ENCODE peak calls at places on chromosomes 7 and 10, in six cellular contexts. E is NB4, U is T follicular helper cell, H is heart right ventricle, S is SHP77, X is PC-3. R is an unnamed sample.
A peak's percentile ranks its signal among the peaks of the same experiment; 100 is the strongest.

GRCh38 chr7:158587425-158588084 is at the start of gene PTPRN2:
- DNase-seq in X (peak; percentile 41), U (peak; percentile 48), E (peak; percentile 76), H (peak; percentile 32), S (peak; percentile 15), R (peak; percentile 50)

GRCh38 chr7:118222591-118222990 is 1.9 kb upstream of the ANKRD7 start:
- DNase-seq in E (no peak), U (no peak), X (no peak), S (no peak), H (no peak), R (no peak)

GRCh38 chr7:39733881-39734571 is 110.7 kb downstream of the RALA start:
- DNase-seq in U (no peak), E (peak; percentile 50), S (peak; percentile 25), H (no peak), X (peak; percentile 77), R (peak; percentile 91)

GRCh38 chr10:62772186-62772950 is 32.2 kb upstream of the ADO start:
- DNase-seq in S (no peak), X (no peak), E (no peak), H (no peak), U (no peak), R (no peak)

GRCh38 chr10:88853155-88853554 is 1.5 kb upstream of the ANKRD22 start:
- DNase-seq in E (peak; percentile 91), S (no peak), H (no peak), U (no peak), X (no peak), R (no peak)

GRCh38 chr7:84258628-84259027 is 64.0 kb upstream of the SEMA3A start:
- DNase-seq in U (no peak), E (no peak), X (peak; percentile 20), S (no peak), H (no peak), R (peak; percentile 6)

GRCh38 chr7:117018713-117019112 is 65.4 kb downstream of the ST7 start:
- DNase-seq in E (no peak), U (no peak), H (no peak), X (no peak), S (no peak), R (no peak)

GRCh38 chr10:114519306-114519669 is 115.0 kb upstream of the AFAP1L2 start:
- DNase-seq in X (peak; percentile 31), E (no peak), U (no peak), H (no peak), S (no peak), R (no peak)

GRCh38 chr10:114877301-114877644 is 55.7 kb downstream of the FHIP2A start:
- DNase-seq in E (no peak), U (no peak), S (no peak), H (no peak), X (no peak), R (no peak)

GRCh38 chr7:98877692-98878364 is 504 bp upstream of the TRRAP start:
- DNase-seq in E (no peak), S (no peak), X (no peak), H (no peak), U (no peak), R (no peak)

GRCh38 chr7:128059143-128059975 is 28.1 kb upstream of the LRRC4 start:
- DNase-seq in U (no peak), X (no peak), H (no peak), S (no peak), E (no peak), R (no peak)

GRCh38 chr10:25113231-25114035 is 61.4 kb upstream of the GPR158 start:
- DNase-seq in E (peak; percentile 60), X (peak; percentile 87), U (no peak), S (peak; percentile 55), H (peak; percentile 70), R (peak; percentile 82)